ENCODE peak calls at places on chromosomes 13 and 19, in seven cellular contexts. B is astrocyte; G is neural progenitor cell; M is EL; W is WTC11; I is central memory CD4-positive, alpha-beta T cell; D is LNCaP clone FGC. K is an unnamed sample.

GRCh38 chr13:73077867-73078266 is 19.1 kb downstream of the KLF5 start:
- DNase-seq in B (no peak), G (no peak), M (no peak), W (no peak), I (no peak), D (no peak), K (no peak)

GRCh38 chr19:58034476-58034790 is 608 bp downstream of the ZSCAN1 start:
- DNase-seq in B (no peak), G (peak; percentile 51), M (no peak), W (peak; percentile 47), I (no peak), D (no peak), K (no peak)

GRCh38 chr13:113729329-113730019 is 29.6 kb upstream of the TMEM255B start:
- DNase-seq in B (no peak), G (no peak), M (peak; percentile 19), W (no peak), I (no peak), D (no peak), K (no peak)

GRCh38 chr19:39342647-39343305 is 555 bp downstream of the SAMD4B start:
- DNase-seq in B (no peak), G (peak; percentile 35), M (peak; percentile 31), W (no peak), I (no peak), D (no peak), K (no peak)

GRCh38 chr19:2787115-2787514 is 1.8 kb downstream of the THOP1 start:
- DNase-seq in B (no peak), G (no peak), M (no peak), W (no peak), I (no peak), D (no peak), K (no peak)

GRCh38 chr13:46113596-46113995 is 8.8 kb upstream of the CPB2 start:
- DNase-seq in B (peak; percentile 46), G (no peak), M (peak; percentile 18), W (no peak), I (no peak), D (no peak), K (no peak)

GRCh38 chr19:3623716-3624115 is 2.9 kb downstream of the CACTIN start:
- DNase-seq in B (no peak), G (no peak), M (no peak), W (no peak), I (no peak), D (no peak), K (no peak)

GRCh38 chr19:49677232-49677881 is at the start of gene PRMT1:
- DNase-seq in B (no peak), G (no peak), M (peak; percentile 47), W (peak; percentile 63), I (peak; percentile 63), D (no peak), K (no peak)

GRCh38 chr19:3324405-3324856 is 42.0 kb upstream of the NFIC start:
- DNase-seq in B (no peak), G (peak; percentile 36), M (peak; percentile 43), W (peak; percentile 85), I (peak; percentile 47), D (no peak), K (no peak)

GRCh38 chr19:40273469-40274360 is 11.4 kb downstream of the AKT2 start:
- DNase-seq in B (no peak), G (no peak), M (no peak), W (no peak), I (no peak), D (no peak), K (no peak)

GRCh38 chr19:3890590-3890989 is 10.1 kb downstream of the ATCAY start:
- DNase-seq in B (no peak), G (no peak), M (no peak), W (no peak), I (no peak), D (no peak), K (no peak)

GRCh38 chr13:30744056-30744684 is 8.8 kb downstream of the ALOX5AP start:
- DNase-seq in B (peak; percentile 69), G (no peak), M (peak; percentile 64), W (no peak), I (peak; percentile 94), D (no peak), K (no peak)

GRCh38 chr19:38388310-38389100 is at the start of gene SPRED3:
- DNase-seq in B (no peak), G (peak; percentile 91), M (no peak), W (peak; percentile 73), I (no peak), D (no peak), K (no peak)

GRCh38 chr13:33178197-33178699 is 107.3 kb downstream of the STARD13 start:
- DNase-seq in B (no peak), G (no peak), M (no peak), W (no peak), I (no peak), D (no peak), K (no peak)